ENCODE peak calls at places on chromosome 5, in five cellular contexts. C is RWPE1, G is cardiac fibroblast, N is NCI-H2081, H is HS-27A. Q is an unnamed sample.

GRCh38 chr5:56450766-56451165 is 217.6 kb upstream of the ANKRD55 start:
- DNase-seq in C (no peak), G (no peak), N (no peak), H (no peak), Q (no peak)

GRCh38 chr5:17143335-17143734 is 74.1 kb upstream of the BASP1 start:
- DNase-seq in C (no peak), G (no peak), N (no peak), H (no peak), Q (no peak)

GRCh38 chr5:96662725-96663513 is 743 bp downstream of the CAST start:
- DNase-seq in C (peak; percentile 98), G (peak; percentile 92), N (peak; percentile 79), H (no peak), Q (peak; percentile 90)

GRCh38 chr5:150801117-150801927 is 22.8 kb downstream of the SMIM3 start:
- DNase-seq in C (peak; percentile 76), G (peak; percentile 85), N (peak; percentile 2), H (no peak), Q (peak; percentile 82)

GRCh38 chr5:170444969-170445505 is 55.9 kb upstream of the KCNMB1 start:
- DNase-seq in C (no peak), G (no peak), N (no peak), H (no peak), Q (no peak)

GRCh38 chr5:83433891-83434290 is 37.7 kb upstream of the VCAN start:
- DNase-seq in C (no peak), G (peak; percentile 63), N (no peak), H (no peak), Q (peak; percentile 36)

GRCh38 chr5:57209316-57210040 is 35.6 kb downstream of the GPBP1 start:
- DNase-seq in C (no peak), G (peak; percentile 30), N (no peak), H (no peak), Q (peak; percentile 64)

GRCh38 chr5:97951139-97951538 is 768.1 kb upstream of the RIOK2 start:
- DNase-seq in C (no peak), G (no peak), N (no peak), H (no peak), Q (no peak)

GRCh38 chr5:69079556-69079955 is 14.3 kb upstream of the SLC30A5 start:
- DNase-seq in C (no peak), G (no peak), N (no peak), H (no peak), Q (no peak)

GRCh38 chr5:35926389-35927051 is 11.9 kb downstream of the CAPSL start:
- DNase-seq in C (peak; percentile 60), G (peak; percentile 62), N (peak; percentile 71), H (no peak), Q (peak; percentile 84)

GRCh38 chr5:133247881-133248642 is 196.2 kb downstream of the HSPA4 start:
- DNase-seq in C (no peak), G (peak; percentile 52), N (no peak), H (peak; percentile 4), Q (no peak)

GRCh38 chr5:113059232-113059805 is 82.7 kb downstream of the DCP2 start:
- DNase-seq in C (no peak), G (peak; percentile 62), N (no peak), H (no peak), Q (no peak)

GRCh38 chr5:132476853-132477729 is 13.5 kb downstream of the IRF1 start:
- DNase-seq in C (no peak), G (no peak), N (no peak), H (no peak), Q (no peak)

GRCh38 chr5:1155191-1156032 is 43.5 kb upstream of the SLC12A7 start:
- DNase-seq in C (no peak), G (no peak), N (no peak), H (no peak), Q (no peak)

GRCh38 chr5:10535237-10535530 is 28.7 kb upstream of the ANKRD33B start:
- DNase-seq in C (no peak), G (no peak), N (no peak), H (no peak), Q (no peak)

GRCh38 chr5:159021360-159022177 is 78.1 kb downstream of the EBF1 start:
- DNase-seq in C (no peak), G (peak; percentile 81), N (no peak), H (no peak), Q (no peak)

GRCh38 chr5:168064933-168065622 is 226.4 kb upstream of the WWC1 start:
- DNase-seq in C (no peak), G (no peak), N (no peak), H (no peak), Q (no peak)

GRCh38 chr5:14405706-14406553 is 175.7 kb upstream of the OTULINL start:
- DNase-seq in C (no peak), G (peak; percentile 53), N (no peak), H (no peak), Q (peak; percentile 84)

GRCh38 chr5:14593326-14594036 is 11.9 kb downstream of the OTULINL start:
- DNase-seq in C (no peak), G (no peak), N (no peak), H (no peak), Q (no peak)

GRCh38 chr5:110940136-110940535 is 131.4 kb upstream of the TSLP start:
- DNase-seq in C (no peak), G (peak; percentile 4), N (no peak), H (no peak), Q (no peak)

GRCh38 chr5:175059687-175060194 is 335.4 kb downstream of the MSX2 start:
- DNase-seq in C (no peak), G (peak; percentile 2), N (no peak), H (no peak), Q (no peak)

Q was measured in PC-3.